ENCODE peak calls at places on chromosomes 2 and 18, in four cellular contexts. X is HCT116, H is Panc1, V is K562. K is an unnamed sample.

GRCh38 chr2:69741281-69742169 is at the start of gene ANXA4:
- DNase-seq in V (peak; percentile 80), X (peak; percentile 62), H (peak; percentile 41), K (peak; percentile 85)

GRCh38 chr2:206616141-206616540 is 26.1 kb upstream of the FAM237A start:
- DNase-seq in H (no peak), X (no peak), V (no peak), K (no peak)

GRCh38 chr2:191631754-191632153 is 46.2 kb upstream of the NABP1 start:
- DNase-seq in X (no peak), H (no peak), V (no peak), K (no peak)

GRCh38 chr2:39059366-39059952 is 61.4 kb downstream of the SOS1 start:
- DNase-seq in H (peak; percentile 20), X (peak; percentile 18), V (no peak), K (peak; percentile 13)

GRCh38 chr18:67862069-67862468 is 345.5 kb upstream of the DSEL start:
- DNase-seq in V (no peak), X (no peak), H (no peak), K (no peak)

GRCh38 chr2:45806563-45807358 is 155.3 kb downstream of the PRKCE start:
- DNase-seq in X (no peak), V (no peak), H (no peak), K (no peak)

GRCh38 chr2:196439760-196440159 is 199.8 kb upstream of the CCDC150 start:
- DNase-seq in X (no peak), V (no peak), H (no peak), K (no peak)

GRCh38 chr2:38394041-38394440 is 17.0 kb upstream of the ATL2 start:
- DNase-seq in X (no peak), H (no peak), V (no peak), K (no peak)

GRCh38 chr2:121707344-121707919 is 29.2 kb downstream of the NIFK start:
- DNase-seq in V (no peak), X (no peak), H (no peak), K (peak; percentile 22)

GRCh38 chr2:203579131-203579643 is 44.1 kb upstream of the RAPH1 start:
- DNase-seq in H (no peak), X (peak; percentile 93), V (no peak), K (no peak)

GRCh38 chr2:75729861-75730260 is 19.1 kb upstream of the GCFC2 start:
- DNase-seq in H (no peak), V (no peak), X (no peak), K (no peak)

DNA sequence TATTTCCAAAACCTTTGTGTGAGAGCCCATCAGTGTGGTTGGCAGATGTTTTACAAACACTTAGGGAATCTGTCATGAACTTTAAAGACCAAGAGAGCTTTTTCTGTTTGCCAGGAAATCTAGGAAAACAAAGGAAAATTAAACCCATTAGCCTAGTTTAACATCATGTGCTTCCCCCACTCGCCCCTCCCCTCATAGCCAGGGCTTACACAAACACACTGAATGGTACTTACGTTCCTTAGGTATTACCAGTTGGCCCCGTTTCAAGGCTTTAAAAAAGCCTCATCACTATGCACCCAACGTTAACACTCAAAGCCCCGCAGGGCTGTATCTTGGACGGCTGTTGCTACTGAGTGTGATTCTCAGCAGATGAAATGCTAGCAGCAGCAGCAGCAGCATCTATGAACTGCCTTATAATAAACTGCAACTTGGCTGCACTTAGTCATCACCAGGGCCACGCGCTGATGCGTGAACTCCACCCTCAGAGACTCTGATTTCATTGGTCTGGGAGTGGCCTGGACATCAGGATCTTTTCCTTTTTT is 20.1 kb upstream of the TTC39C start:
- DNase-seq in V (no peak), X (peak; percentile 18), H (peak; percentile 41), K (no peak)
- TF ChIP-seq POLR2AphosphoS5 in V (no peak), X (no peak), H (no peak), K (no peak)

GRCh38 chr2:102126660-102127059 is 15.9 kb upstream of the IL1R1 start:
- DNase-seq in X (no peak), H (no peak), V (no peak), K (no peak)
- H3K27ac ChIP-seq in X (no peak overlapping the region), H (no peak overlapping the region), V (no peak overlapping the region), K (no peak overlapping the region)

DNA sequence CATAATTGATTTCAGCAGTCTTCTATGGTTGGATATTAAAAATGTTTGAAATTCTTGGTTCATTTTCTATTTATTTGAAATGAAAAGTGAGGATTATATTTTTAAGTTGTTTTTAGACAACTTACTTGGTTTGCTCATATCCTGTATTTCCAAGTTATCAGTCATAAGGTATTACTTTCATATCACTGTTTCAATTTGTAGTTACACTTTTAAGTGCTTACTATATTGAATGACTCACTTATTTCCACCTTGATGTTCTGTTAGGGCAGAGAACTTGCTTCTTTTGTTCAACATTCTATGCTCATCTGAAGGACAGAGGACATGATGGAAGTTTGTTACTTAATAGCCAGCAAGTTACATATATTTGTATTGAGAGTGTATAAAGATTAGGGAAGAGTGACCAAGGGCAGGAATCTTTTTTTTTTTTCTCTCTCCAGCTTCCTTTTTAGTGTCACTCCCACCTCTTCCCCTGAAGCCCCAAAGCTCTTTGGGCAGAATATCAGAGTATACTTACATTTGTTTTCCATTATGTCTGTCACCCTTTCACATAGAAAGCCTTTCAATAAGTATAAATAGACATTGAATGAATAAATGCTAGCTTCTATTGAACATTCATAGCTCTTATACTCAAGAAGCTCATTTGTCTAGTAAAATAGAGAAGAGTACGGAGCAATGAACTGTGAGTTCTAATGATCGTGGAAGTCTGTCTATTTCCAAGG is 28.1 kb downstream of the PIK3C3 start:
- DNase-seq in X (no peak), V (no peak), H (no peak), K (no peak)
- TF ChIP-seq REST in X (no peak), V (no peak), H (no peak), K (no peak)

GRCh38 chr18:61542596-61542995 is 209.4 kb downstream of the CDH20 start:
- DNase-seq in X (no peak), V (no peak), H (no peak), K (no peak)

GRCh38 chr18:61543518-61543917 is 210.3 kb downstream of the CDH20 start:
- DNase-seq in V (no peak), X (no peak), H (no peak), K (no peak)

GRCh38 chr18:61544178-61544577 is 210.9 kb downstream of the CDH20 start:
- DNase-seq in H (no peak), V (no peak), X (no peak), K (no peak)

GRCh38 chr18:61546598-61546997 is 213.4 kb downstream of the CDH20 start:
- DNase-seq in X (peak; percentile 7), H (no peak), V (no peak), K (no peak)

DNA sequence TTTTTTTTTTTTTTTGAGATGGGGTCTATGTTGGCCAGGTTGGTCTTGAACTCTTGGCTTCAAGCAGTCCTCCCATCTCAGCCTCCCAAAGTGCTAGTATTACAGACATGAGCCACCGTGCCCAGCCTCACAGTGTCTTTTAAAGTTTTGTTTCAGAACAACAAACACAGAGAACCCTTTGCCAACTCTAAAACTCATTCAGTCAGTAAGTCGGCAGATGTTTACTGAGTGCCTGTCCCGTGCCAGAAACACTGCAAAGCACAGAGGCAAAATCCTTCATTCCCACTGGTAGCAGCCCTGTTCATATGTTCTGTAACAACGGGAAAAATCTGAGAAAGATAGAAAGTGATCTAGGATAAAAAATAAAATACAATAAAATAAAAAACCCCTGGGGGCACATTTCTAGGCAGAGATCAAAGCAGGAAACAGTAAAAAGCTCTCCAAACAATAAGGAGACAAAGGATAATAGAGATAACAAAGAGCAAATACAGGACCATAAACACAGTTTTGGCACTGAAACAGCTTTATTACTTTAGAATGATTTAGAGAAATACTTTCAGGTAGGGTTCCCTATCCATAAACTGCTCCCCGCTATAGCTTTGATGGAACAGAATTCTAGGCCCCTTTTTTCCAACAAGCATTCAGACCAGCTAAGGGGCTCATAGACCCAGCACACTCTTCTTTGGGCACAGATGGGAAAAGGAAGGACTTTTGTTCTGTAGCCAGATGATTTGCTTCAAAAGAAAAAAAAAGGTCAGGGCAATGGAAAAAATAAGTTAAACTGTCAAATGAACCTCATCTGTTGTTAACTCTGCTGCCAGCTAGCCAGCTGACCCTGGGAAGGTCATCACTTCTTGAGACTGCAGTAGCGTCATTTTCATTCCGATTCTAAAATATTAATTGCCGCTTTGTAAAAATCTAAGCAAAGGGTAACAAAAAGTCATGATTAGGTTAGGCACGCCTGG is 212.3 kb downstream of the CDH20 start:
- DNase-seq in H (no peak), X (no peak), V (no peak), K (no peak)
- TF ChIP-seq POLR2AphosphoS5 in H (no peak), X (no peak), V (no peak), K (no peak)

DNA sequence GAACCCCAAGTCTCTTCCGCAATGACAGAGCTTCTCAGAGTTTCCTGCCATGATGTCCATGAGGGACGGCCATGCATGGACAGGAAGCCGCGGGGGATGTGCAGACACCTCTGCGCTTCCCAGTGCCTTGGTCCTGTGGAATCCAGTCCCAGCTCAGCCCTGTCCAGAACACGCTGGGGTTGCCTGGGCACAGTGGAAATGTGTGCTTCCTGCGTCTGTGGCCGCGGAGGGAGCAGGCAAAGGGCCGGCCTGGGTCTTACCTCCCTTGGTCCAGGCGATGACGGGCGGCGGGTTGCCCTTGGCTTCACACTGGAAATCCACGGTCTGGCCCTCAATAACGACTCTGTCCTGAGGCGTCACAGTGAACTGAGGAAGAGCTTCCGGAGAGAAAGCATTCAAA is 79.6 kb downstream of the PXDN start:
- DNase-seq in H (no peak), V (no peak), X (no peak), K (no peak)
- H3K27ac ChIP-seq in H (peak overlapping the region; percentile 46), V (no peak overlapping the region), X (no peak overlapping the region), K (no peak overlapping the region)